ENCODE peak calls at places on chromosomes 3 and 15, in four cellular contexts. A is right lobe of liver, T is fibroblast of villous mesenchyme, G is SJSA1. J is an unnamed sample.

GRCh38 chr3:32077260-32078084 is 28.9 kb upstream of the GPD1L start:
- DNase-seq in A (no peak), T (peak), G (no peak), J (no peak)

GRCh38 chr3:120506828-120507774 is 56.3 kb upstream of the FSTL1 start:
- DNase-seq in A (no peak), T (peak), G (peak), J (no peak)

GRCh38 chr15:49088996-49089395 is 42.8 kb upstream of the SECISBP2L start:
- DNase-seq in A (no peak), T (no peak), G (no peak), J (no peak)

GRCh38 chr15:50247819-50248650 is 17.5 kb downstream of the HDC start:
- DNase-seq in A (peak), T (peak), G (peak), J (no peak)

GRCh38 chr3:197027151-197027895 is 2.3 kb downstream of the MELTF start:
- DNase-seq in A (no peak), T (no peak), G (no peak), J (no peak)

GRCh38 chr3:44418549-44418948 is 58.9 kb downstream of the ZNF445 start:
- DNase-seq in A (peak), T (no peak), G (no peak), J (no peak)

GRCh38 chr3:151918253-151919029 is 45.0 kb downstream of the SUCNR1 start:
- DNase-seq in A (no peak), T (peak), G (peak), J (no peak)

GRCh38 chr3:146044046-146044445 is 116.9 kb downstream of the PLOD2 start:
- DNase-seq in A (no peak), T (no peak), G (no peak), J (no peak)

GRCh38 chr3:153221748-153222162 is 59.7 kb downstream of the RAP2B start:
- DNase-seq in A (peak), T (peak), G (peak), J (no peak)

GRCh38 chr3:51727500-51727899 is 20.6 kb downstream of the GRM2 start:
- DNase-seq in A (no peak), T (no peak), G (no peak), J (no peak)

GRCh38 chr3:42055291-42055690 is 35.9 kb upstream of the TRAK1 start:
- DNase-seq in A (no peak), T (peak), G (no peak), J (peak)

GRCh38 chr3:100080573-100080972 is 33.7 kb downstream of the FILIP1L start:
- DNase-seq in A (no peak), T (peak), G (no peak), J (no peak)

GRCh38 chr3:71067977-71068376 is 515.6 kb downstream of the FOXP1 start:
- DNase-seq in A (no peak), T (no peak), G (no peak), J (no peak)

GRCh38 chr3:105853801-105854432 is 14.9 kb downstream of the CBLB start:
- DNase-seq in A (no peak), T (no peak), G (no peak), J (no peak)

GRCh38 chr3:169345662-169346331 is 317.7 kb downstream of the MECOM start:
- DNase-seq in A (no peak), T (no peak), G (no peak), J (no peak)
- H3K4me3 ChIP-seq in A (no peak), T (no peak), G (no peak), J (no peak)

DNA sequence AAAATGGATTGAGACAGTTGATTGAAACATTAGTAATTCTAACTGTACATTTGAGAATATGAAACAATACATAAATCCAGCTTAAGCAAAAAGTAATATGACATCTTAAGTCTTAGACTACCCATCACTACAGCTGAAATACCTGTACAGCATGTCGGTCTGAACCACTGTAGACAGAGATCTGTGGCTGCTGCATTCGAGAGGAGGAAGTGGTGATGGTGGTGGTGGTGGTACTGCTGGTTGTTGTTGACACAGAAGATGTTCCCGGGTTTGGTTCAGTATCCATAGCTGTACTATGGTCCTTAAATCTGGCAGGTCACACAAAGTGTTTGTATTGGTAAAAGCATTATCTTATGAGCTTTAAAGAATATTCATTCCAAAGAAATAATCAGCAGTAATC is 2.9 kb downstream of the PHC3 start:
- DNase-seq in A (no peak), T (no peak), G (no peak), J (no peak)
- H3K4me3 ChIP-seq in A (no peak), T (no peak), G (no peak), J (no peak)

GRCh38 chr15:77632760-77633133 is at the start of gene LINGO1:
- DNase-seq in A (no peak), T (no peak), G (no peak), J (no peak)

GRCh38 chr15:77634266-77634962 is 1.7 kb upstream of the LINGO1 start:
- DNase-seq in A (peak), T (peak), G (no peak), J (no peak)

GRCh38 chr15:77633134-77633912 is 611 bp upstream of the LINGO1 start:
- DNase-seq in A (peak), T (peak), G (peak), J (no peak)

GRCh38 chr15:77631790-77632551 is 741 bp downstream of the LINGO1 start:
- DNase-seq in A (no peak), T (no peak), G (no peak), J (no peak)

GRCh38 chr15:77633913-77634265 is 1.2 kb upstream of the LINGO1 start:
- DNase-seq in A (no peak), T (no peak), G (no peak), J (no peak)
- H3K4me3 ChIP-seq in A (no peak), T (no peak), G (no peak), J (no peak)

GRCh38 chr3:150083653-150084037 is 113.0 kb upstream of the PFN2 start:
- DNase-seq in A (no peak), T (no peak), G (peak), J (no peak)
- H3K4me3 ChIP-seq in A (no peak), T (peak), G (peak), J (no peak)

GRCh38 chr3:136954980-136955780 is 2.6 kb upstream of the IL20RB start:
- DNase-seq in A (no peak), T (no peak), G (peak), J (no peak)
- H3K4me3 ChIP-seq in A (no peak), T (no peak), G (no peak), J (no peak)

DNA sequence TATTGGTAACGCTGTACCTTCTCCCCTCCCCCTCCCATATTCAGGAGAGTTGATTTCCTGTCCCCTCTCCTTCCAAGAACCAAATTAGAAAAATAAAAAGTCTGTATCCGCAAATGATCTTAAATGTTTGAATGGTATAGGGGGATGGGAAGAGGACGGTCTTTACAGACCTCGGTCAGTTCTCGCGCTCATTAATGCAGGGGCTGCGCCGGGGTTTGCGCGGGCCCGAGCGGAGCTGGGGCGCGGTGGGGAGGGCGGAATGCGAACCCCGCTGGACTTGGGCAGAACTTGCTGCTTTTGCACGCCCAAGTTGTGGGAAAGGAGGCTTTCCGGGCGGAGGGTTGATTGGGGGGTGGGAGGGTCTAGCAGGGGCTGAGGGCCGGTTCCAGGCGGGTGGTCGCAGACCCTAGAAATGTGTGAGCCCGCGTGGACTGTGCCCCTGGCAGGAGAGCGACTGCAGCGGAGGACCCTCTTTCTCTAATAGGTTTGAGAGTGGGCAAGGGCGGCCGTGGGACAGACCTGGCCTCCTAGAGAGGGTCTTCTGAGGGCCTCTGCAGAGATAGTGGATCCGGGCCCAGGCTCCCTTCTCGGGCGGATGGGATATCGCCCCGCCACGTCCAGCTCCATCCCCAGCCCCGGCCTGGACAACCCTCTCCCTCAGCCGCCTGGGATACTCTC is 11.1 kb downstream of the NR2F2 start:
- DNase-seq in A (peak), T (no peak), G (no peak), J (no peak)
- H3K4me3 ChIP-seq in A (peak), T (peak), G (peak), J (peak)

GRCh38 chr3:128409621-128410581 is 56.8 kb downstream of the DNAJB8 start:
- DNase-seq in A (no peak), T (no peak), G (no peak), J (no peak)

GRCh38 chr3:128410669-128411573 is 55.8 kb downstream of the DNAJB8 start:
- DNase-seq in A (no peak), T (no peak), G (no peak), J (no peak)

GRCh38 chr3:128407247-128407646 is 59.4 kb downstream of the DNAJB8 start:
- DNase-seq in A (no peak), T (no peak), G (no peak), J (no peak)

GRCh38 chr3:128407986-128408692 is 58.6 kb downstream of the DNAJB8 start:
- DNase-seq in A (no peak), T (no peak), G (no peak), J (no peak)

GRCh38 chr3:128408693-128409620 is 57.7 kb downstream of the DNAJB8 start:
- DNase-seq in A (no peak), T (no peak), G (no peak), J (no peak)
- H3K4me3 ChIP-seq in A (no peak), T (no peak), G (no peak), J (no peak)

GRCh38 chr3:194995334-194995733 is 275.6 kb downstream of the XXYLT1 start:
- DNase-seq in A (no peak), T (no peak), G (no peak), J (no peak)
- H3K4me3 ChIP-seq in A (no peak), T (no peak), G (no peak), J (no peak)

GRCh38 chr3:111521881-111522280 is 20.1 kb upstream of the CD96 start:
- DNase-seq in A (no peak), T (peak), G (peak), J (no peak)
- H3K4me3 ChIP-seq in A (no peak), T (no peak), G (no peak), J (no peak)

GRCh38 chr15:62969442-62970089 is 73.0 kb upstream of the TPM1 start:
- DNase-seq in A (no peak), T (no peak), G (no peak), J (no peak)
- H3K4me3 ChIP-seq in A (no peak), T (no peak), G (no peak), J (no peak)

J was measured in epithelial cell of proximal tubule.